ENCODE peak calls at places on chromosomes 12 and 14, in ten cellular contexts. One of them, this sample, is unnamed.

GRCh38 chr12:127386723-127387122 is 880.2 kb upstream of the TMEM132C start:
- DNase-seq in activated CD4-positive, alpha-beta T cell treated with anti-CD3 and anti-CD28 coated beads, Interleukin-2, amount 50 U/mL, for 1 hour: no peak
- DNase-seq in ELR: no peak
- DNase-seq in left lung: no peak
- DNase-seq in fibroblast of lung: no peak
- DNase-seq in 8988T: no peak
- DNase-seq in epithelial cell of esophagus: no peak
- DNase-seq in stimulated activated CD4-positive, alpha-beta T cell treated with anti-CD3 and anti-CD28 coated beads, Interleukin-1b, Interleukin-23, amount 100 ng/mL, for 4 hours: no peak
- DNase-seq in uterus: no peak
- DNase-seq in activated naive CD4-positive, alpha-beta T cell: no peak
- DNase-seq in this sample: no peak

GRCh38 chr12:120962487-120963054 is 15.8 kb upstream of the HNF1A start:
- DNase-seq in activated CD4-positive, alpha-beta T cell treated with anti-CD3 and anti-CD28 coated beads, Interleukin-2, amount 50 U/mL, for 1 hour: no peak
- DNase-seq in ELR: peak
- DNase-seq in left lung: no peak
- DNase-seq in fibroblast of lung: no peak
- DNase-seq in 8988T: no peak
- DNase-seq in epithelial cell of esophagus: peak
- DNase-seq in stimulated activated CD4-positive, alpha-beta T cell treated with anti-CD3 and anti-CD28 coated beads, Interleukin-1b, Interleukin-23, amount 100 ng/mL, for 4 hours: no peak
- DNase-seq in uterus: no peak
- DNase-seq in activated naive CD4-positive, alpha-beta T cell: no peak
- DNase-seq in this sample: no peak

GRCh38 chr14:67557118-67557517 is 24.0 kb downstream of the PLEKHH1 start:
- DNase-seq in activated CD4-positive, alpha-beta T cell treated with anti-CD3 and anti-CD28 coated beads, Interleukin-2, amount 50 U/mL, for 1 hour: no peak
- DNase-seq in ELR: peak
- DNase-seq in left lung: no peak
- DNase-seq in fibroblast of lung: peak
- DNase-seq in 8988T: peak
- DNase-seq in epithelial cell of esophagus: peak
- DNase-seq in stimulated activated CD4-positive, alpha-beta T cell treated with anti-CD3 and anti-CD28 coated beads, Interleukin-1b, Interleukin-23, amount 100 ng/mL, for 4 hours: no peak
- DNase-seq in uterus: no peak
- DNase-seq in activated naive CD4-positive, alpha-beta T cell: no peak
- DNase-seq in this sample: no peak

GRCh38 chr12:93524386-93525133 is 47.9 kb upstream of the SOCS2 start:
- DNase-seq in activated CD4-positive, alpha-beta T cell treated with anti-CD3 and anti-CD28 coated beads, Interleukin-2, amount 50 U/mL, for 1 hour: no peak
- DNase-seq in ELR: no peak
- DNase-seq in left lung: no peak
- DNase-seq in fibroblast of lung: no peak
- DNase-seq in 8988T: no peak
- DNase-seq in epithelial cell of esophagus: no peak
- DNase-seq in stimulated activated CD4-positive, alpha-beta T cell treated with anti-CD3 and anti-CD28 coated beads, Interleukin-1b, Interleukin-23, amount 100 ng/mL, for 4 hours: no peak
- DNase-seq in uterus: no peak
- DNase-seq in activated naive CD4-positive, alpha-beta T cell: no peak
- DNase-seq in this sample: no peak

GRCh38 chr12:64672925-64673409 is 62.7 kb downstream of the RASSF3 start:
- DNase-seq in activated CD4-positive, alpha-beta T cell treated with anti-CD3 and anti-CD28 coated beads, Interleukin-2, amount 50 U/mL, for 1 hour: peak
- DNase-seq in ELR: peak
- DNase-seq in left lung: no peak
- DNase-seq in fibroblast of lung: peak
- DNase-seq in 8988T: no peak
- DNase-seq in epithelial cell of esophagus: peak
- DNase-seq in stimulated activated CD4-positive, alpha-beta T cell treated with anti-CD3 and anti-CD28 coated beads, Interleukin-1b, Interleukin-23, amount 100 ng/mL, for 4 hours: no peak
- DNase-seq in uterus: peak
- DNase-seq in activated naive CD4-positive, alpha-beta T cell: no peak
- DNase-seq in this sample: peak

GRCh38 chr14:92760524-92760805 is 12.0 kb upstream of the LGMN start:
- DNase-seq in activated CD4-positive, alpha-beta T cell treated with anti-CD3 and anti-CD28 coated beads, Interleukin-2, amount 50 U/mL, for 1 hour: no peak
- DNase-seq in ELR: no peak
- DNase-seq in left lung: no peak
- DNase-seq in fibroblast of lung: peak
- DNase-seq in 8988T: no peak
- DNase-seq in epithelial cell of esophagus: peak
- DNase-seq in stimulated activated CD4-positive, alpha-beta T cell treated with anti-CD3 and anti-CD28 coated beads, Interleukin-1b, Interleukin-23, amount 100 ng/mL, for 4 hours: no peak
- DNase-seq in uterus: no peak
- DNase-seq in activated naive CD4-positive, alpha-beta T cell: no peak
- DNase-seq in this sample: no peak

GRCh38 chr14:29301571-29301970 is 535.0 kb downstream of the FOXG1 start:
- DNase-seq in activated CD4-positive, alpha-beta T cell treated with anti-CD3 and anti-CD28 coated beads, Interleukin-2, amount 50 U/mL, for 1 hour: no peak
- DNase-seq in ELR: no peak
- DNase-seq in left lung: no peak
- DNase-seq in fibroblast of lung: no peak
- DNase-seq in 8988T: no peak
- DNase-seq in epithelial cell of esophagus: no peak
- DNase-seq in stimulated activated CD4-positive, alpha-beta T cell treated with anti-CD3 and anti-CD28 coated beads, Interleukin-1b, Interleukin-23, amount 100 ng/mL, for 4 hours: no peak
- DNase-seq in uterus: no peak
- DNase-seq in activated naive CD4-positive, alpha-beta T cell: no peak
- DNase-seq in this sample: no peak

GRCh38 chr14:89447182-89447970 is 30.3 kb upstream of the FOXN3 start:
- DNase-seq in activated CD4-positive, alpha-beta T cell treated with anti-CD3 and anti-CD28 coated beads, Interleukin-2, amount 50 U/mL, for 1 hour: no peak
- DNase-seq in ELR: no peak
- DNase-seq in left lung: no peak
- DNase-seq in fibroblast of lung: no peak
- DNase-seq in 8988T: no peak
- DNase-seq in epithelial cell of esophagus: no peak
- DNase-seq in stimulated activated CD4-positive, alpha-beta T cell treated with anti-CD3 and anti-CD28 coated beads, Interleukin-1b, Interleukin-23, amount 100 ng/mL, for 4 hours: no peak
- DNase-seq in uterus: no peak
- DNase-seq in activated naive CD4-positive, alpha-beta T cell: no peak
- DNase-seq in this sample: no peak

GRCh38 chr14:105089746-105090492 is 24.7 kb upstream of the GPR132 start:
- DNase-seq in activated CD4-positive, alpha-beta T cell treated with anti-CD3 and anti-CD28 coated beads, Interleukin-2, amount 50 U/mL, for 1 hour: no peak
- DNase-seq in ELR: no peak
- DNase-seq in left lung: peak
- DNase-seq in fibroblast of lung: no peak
- DNase-seq in 8988T: peak
- DNase-seq in epithelial cell of esophagus: no peak
- DNase-seq in stimulated activated CD4-positive, alpha-beta T cell treated with anti-CD3 and anti-CD28 coated beads, Interleukin-1b, Interleukin-23, amount 100 ng/mL, for 4 hours: no peak
- DNase-seq in uterus: no peak
- DNase-seq in activated naive CD4-positive, alpha-beta T cell: no peak
- DNase-seq in this sample: no peak

GRCh38 chr14:74963178-74963704 is 7.8 kb upstream of the PGF start:
- DNase-seq in activated CD4-positive, alpha-beta T cell treated with anti-CD3 and anti-CD28 coated beads, Interleukin-2, amount 50 U/mL, for 1 hour: no peak
- DNase-seq in ELR: no peak
- DNase-seq in left lung: peak
- DNase-seq in fibroblast of lung: no peak
- DNase-seq in 8988T: no peak
- DNase-seq in epithelial cell of esophagus: no peak
- DNase-seq in stimulated activated CD4-positive, alpha-beta T cell treated with anti-CD3 and anti-CD28 coated beads, Interleukin-1b, Interleukin-23, amount 100 ng/mL, for 4 hours: no peak
- DNase-seq in uterus: no peak
- DNase-seq in activated naive CD4-positive, alpha-beta T cell: no peak
- DNase-seq in this sample: no peak

GRCh38 chr14:54440454-54440853 is 720 bp downstream of the CNIH1 start:
- DNase-seq in activated CD4-positive, alpha-beta T cell treated with anti-CD3 and anti-CD28 coated beads, Interleukin-2, amount 50 U/mL, for 1 hour: no peak
- DNase-seq in ELR: no peak
- DNase-seq in left lung: no peak
- DNase-seq in fibroblast of lung: peak
- DNase-seq in 8988T: no peak
- DNase-seq in epithelial cell of esophagus: no peak
- DNase-seq in stimulated activated CD4-positive, alpha-beta T cell treated with anti-CD3 and anti-CD28 coated beads, Interleukin-1b, Interleukin-23, amount 100 ng/mL, for 4 hours: no peak
- DNase-seq in uterus: no peak
- DNase-seq in activated naive CD4-positive, alpha-beta T cell: no peak
- DNase-seq in this sample: no peak

GRCh38 chr12:75784591-75784990 is 247.0 kb downstream of the PHLDA1 start:
- DNase-seq in activated CD4-positive, alpha-beta T cell treated with anti-CD3 and anti-CD28 coated beads, Interleukin-2, amount 50 U/mL, for 1 hour: no peak
- DNase-seq in ELR: no peak
- DNase-seq in left lung: no peak
- DNase-seq in fibroblast of lung: no peak
- DNase-seq in 8988T: no peak
- DNase-seq in epithelial cell of esophagus: peak
- DNase-seq in stimulated activated CD4-positive, alpha-beta T cell treated with anti-CD3 and anti-CD28 coated beads, Interleukin-1b, Interleukin-23, amount 100 ng/mL, for 4 hours: no peak
- DNase-seq in uterus: no peak
- DNase-seq in activated naive CD4-positive, alpha-beta T cell: no peak
- DNase-seq in this sample: no peak

GRCh38 chr12:114976959-114977358 is 293.0 kb upstream of the TBX3 start:
- DNase-seq in activated CD4-positive, alpha-beta T cell treated with anti-CD3 and anti-CD28 coated beads, Interleukin-2, amount 50 U/mL, for 1 hour: no peak
- DNase-seq in ELR: peak
- DNase-seq in left lung: no peak
- DNase-seq in fibroblast of lung: peak
- DNase-seq in 8988T: no peak
- DNase-seq in epithelial cell of esophagus: peak
- DNase-seq in stimulated activated CD4-positive, alpha-beta T cell treated with anti-CD3 and anti-CD28 coated beads, Interleukin-1b, Interleukin-23, amount 100 ng/mL, for 4 hours: no peak
- DNase-seq in uterus: no peak
- DNase-seq in activated naive CD4-positive, alpha-beta T cell: no peak
- DNase-seq in this sample: no peak

GRCh38 chr12:10101042-10101579 is 2.3 kb upstream of the CLEC1A start:
- DNase-seq in activated CD4-positive, alpha-beta T cell treated with anti-CD3 and anti-CD28 coated beads, Interleukin-2, amount 50 U/mL, for 1 hour: no peak
- DNase-seq in ELR: peak
- DNase-seq in left lung: no peak
- DNase-seq in fibroblast of lung: peak
- DNase-seq in 8988T: no peak
- DNase-seq in epithelial cell of esophagus: peak
- DNase-seq in stimulated activated CD4-positive, alpha-beta T cell treated with anti-CD3 and anti-CD28 coated beads, Interleukin-1b, Interleukin-23, amount 100 ng/mL, for 4 hours: no peak
- DNase-seq in uterus: no peak
- DNase-seq in activated naive CD4-positive, alpha-beta T cell: no peak
- DNase-seq in this sample: no peak

GRCh38 chr14:79749051-79749450 is 462.3 kb downstream of the DIO2 start:
- DNase-seq in activated CD4-positive, alpha-beta T cell treated with anti-CD3 and anti-CD28 coated beads, Interleukin-2, amount 50 U/mL, for 1 hour: no peak
- DNase-seq in ELR: no peak
- DNase-seq in left lung: no peak
- DNase-seq in fibroblast of lung: no peak
- DNase-seq in 8988T: no peak
- DNase-seq in epithelial cell of esophagus: no peak
- DNase-seq in stimulated activated CD4-positive, alpha-beta T cell treated with anti-CD3 and anti-CD28 coated beads, Interleukin-1b, Interleukin-23, amount 100 ng/mL, for 4 hours: no peak
- DNase-seq in uterus: no peak
- DNase-seq in activated naive CD4-positive, alpha-beta T cell: no peak
- DNase-seq in this sample: no peak

GRCh38 chr14:90993792-90994191 is 66.6 kb downstream of the RPS6KA5 start:
- DNase-seq in activated CD4-positive, alpha-beta T cell treated with anti-CD3 and anti-CD28 coated beads, Interleukin-2, amount 50 U/mL, for 1 hour: no peak
- DNase-seq in ELR: no peak
- DNase-seq in left lung: no peak
- DNase-seq in fibroblast of lung: no peak
- DNase-seq in 8988T: no peak
- DNase-seq in epithelial cell of esophagus: no peak
- DNase-seq in stimulated activated CD4-positive, alpha-beta T cell treated with anti-CD3 and anti-CD28 coated beads, Interleukin-1b, Interleukin-23, amount 100 ng/mL, for 4 hours: no peak
- DNase-seq in uterus: no peak
- DNase-seq in activated naive CD4-positive, alpha-beta T cell: no peak
- DNase-seq in this sample: no peak

GRCh38 chr12:24661657-24662096 is 287.2 kb downstream of the BCAT1 start:
- DNase-seq in activated CD4-positive, alpha-beta T cell treated with anti-CD3 and anti-CD28 coated beads, Interleukin-2, amount 50 U/mL, for 1 hour: no peak
- DNase-seq in ELR: peak
- DNase-seq in left lung: peak
- DNase-seq in fibroblast of lung: peak
- DNase-seq in 8988T: no peak
- DNase-seq in epithelial cell of esophagus: peak
- DNase-seq in stimulated activated CD4-positive, alpha-beta T cell treated with anti-CD3 and anti-CD28 coated beads, Interleukin-1b, Interleukin-23, amount 100 ng/mL, for 4 hours: no peak
- DNase-seq in uterus: no peak
- DNase-seq in activated naive CD4-positive, alpha-beta T cell: no peak
- DNase-seq in this sample: no peak

GRCh38 chr14:99879401-99880295 is 86.4 kb downstream of the EML1 start:
- DNase-seq in activated CD4-positive, alpha-beta T cell treated with anti-CD3 and anti-CD28 coated beads, Interleukin-2, amount 50 U/mL, for 1 hour: no peak
- DNase-seq in ELR: peak
- DNase-seq in left lung: no peak
- DNase-seq in fibroblast of lung: peak
- DNase-seq in 8988T: no peak
- DNase-seq in epithelial cell of esophagus: peak
- DNase-seq in stimulated activated CD4-positive, alpha-beta T cell treated with anti-CD3 and anti-CD28 coated beads, Interleukin-1b, Interleukin-23, amount 100 ng/mL, for 4 hours: no peak
- DNase-seq in uterus: peak
- DNase-seq in activated naive CD4-positive, alpha-beta T cell: no peak
- DNase-seq in this sample: no peak

GRCh38 chr14:55356913-55357312 is 54.7 kb downstream of the ATG14 start:
- DNase-seq in activated CD4-positive, alpha-beta T cell treated with anti-CD3 and anti-CD28 coated beads, Interleukin-2, amount 50 U/mL, for 1 hour: no peak
- DNase-seq in ELR: no peak
- DNase-seq in left lung: no peak
- DNase-seq in fibroblast of lung: no peak
- DNase-seq in 8988T: no peak
- DNase-seq in epithelial cell of esophagus: no peak
- DNase-seq in stimulated activated CD4-positive, alpha-beta T cell treated with anti-CD3 and anti-CD28 coated beads, Interleukin-1b, Interleukin-23, amount 100 ng/mL, for 4 hours: no peak
- DNase-seq in uterus: no peak
- DNase-seq in activated naive CD4-positive, alpha-beta T cell: no peak
- DNase-seq in this sample: no peak

GRCh38 chr12:27667540-27667939 is 28.7 kb upstream of the REP15 start:
- DNase-seq in activated CD4-positive, alpha-beta T cell treated with anti-CD3 and anti-CD28 coated beads, Interleukin-2, amount 50 U/mL, for 1 hour: no peak
- DNase-seq in ELR: peak
- DNase-seq in left lung: no peak
- DNase-seq in fibroblast of lung: peak
- DNase-seq in 8988T: no peak
- DNase-seq in epithelial cell of esophagus: no peak
- DNase-seq in stimulated activated CD4-positive, alpha-beta T cell treated with anti-CD3 and anti-CD28 coated beads, Interleukin-1b, Interleukin-23, amount 100 ng/mL, for 4 hours: no peak
- DNase-seq in uterus: no peak
- DNase-seq in activated naive CD4-positive, alpha-beta T cell: no peak
- DNase-seq in this sample: no peak

GRCh38 chr12:10505620-10506019 is at the start of gene EIF2S3B:
- DNase-seq in activated CD4-positive, alpha-beta T cell treated with anti-CD3 and anti-CD28 coated beads, Interleukin-2, amount 50 U/mL, for 1 hour: no peak
- DNase-seq in ELR: no peak
- DNase-seq in left lung: peak
- DNase-seq in fibroblast of lung: no peak
- DNase-seq in 8988T: no peak
- DNase-seq in epithelial cell of esophagus: no peak
- DNase-seq in stimulated activated CD4-positive, alpha-beta T cell treated with anti-CD3 and anti-CD28 coated beads, Interleukin-1b, Interleukin-23, amount 100 ng/mL, for 4 hours: no peak
- DNase-seq in uterus: no peak
- DNase-seq in activated naive CD4-positive, alpha-beta T cell: no peak
- DNase-seq in this sample: no peak

GRCh38 chr12:116423053-116423452 is 136.1 kb upstream of the MAP1LC3B2 start:
- DNase-seq in activated CD4-positive, alpha-beta T cell treated with anti-CD3 and anti-CD28 coated beads, Interleukin-2, amount 50 U/mL, for 1 hour: no peak
- DNase-seq in ELR: peak
- DNase-seq in left lung: no peak
- DNase-seq in fibroblast of lung: peak
- DNase-seq in 8988T: no peak
- DNase-seq in epithelial cell of esophagus: peak
- DNase-seq in stimulated activated CD4-positive, alpha-beta T cell treated with anti-CD3 and anti-CD28 coated beads, Interleukin-1b, Interleukin-23, amount 100 ng/mL, for 4 hours: no peak
- DNase-seq in uterus: peak
- DNase-seq in activated naive CD4-positive, alpha-beta T cell: no peak
- DNase-seq in this sample: no peak

GRCh38 chr14:83372271-83372670 is 1838.6 kb upstream of the SEL1L start:
- DNase-seq in activated CD4-positive, alpha-beta T cell treated with anti-CD3 and anti-CD28 coated beads, Interleukin-2, amount 50 U/mL, for 1 hour: no peak
- DNase-seq in ELR: no peak
- DNase-seq in left lung: no peak
- DNase-seq in fibroblast of lung: no peak
- DNase-seq in 8988T: no peak
- DNase-seq in epithelial cell of esophagus: no peak
- DNase-seq in stimulated activated CD4-positive, alpha-beta T cell treated with anti-CD3 and anti-CD28 coated beads, Interleukin-1b, Interleukin-23, amount 100 ng/mL, for 4 hours: no peak
- DNase-seq in uterus: no peak
- DNase-seq in activated naive CD4-positive, alpha-beta T cell: no peak
- DNase-seq in this sample: no peak

GRCh38 chr12:4353785-4354208 is 25.7 kb downstream of the FGF23 start:
- DNase-seq in activated CD4-positive, alpha-beta T cell treated with anti-CD3 and anti-CD28 coated beads, Interleukin-2, amount 50 U/mL, for 1 hour: peak
- DNase-seq in ELR: peak
- DNase-seq in left lung: no peak
- DNase-seq in fibroblast of lung: no peak
- DNase-seq in 8988T: no peak
- DNase-seq in epithelial cell of esophagus: peak
- DNase-seq in stimulated activated CD4-positive, alpha-beta T cell treated with anti-CD3 and anti-CD28 coated beads, Interleukin-1b, Interleukin-23, amount 100 ng/mL, for 4 hours: peak
- DNase-seq in uterus: no peak
- DNase-seq in activated naive CD4-positive, alpha-beta T cell: no peak
- DNase-seq in this sample: peak

GRCh38 chr14:39107624-39108023 is 4.6 kb upstream of the SEC23A start:
- DNase-seq in activated CD4-positive, alpha-beta T cell treated with anti-CD3 and anti-CD28 coated beads, Interleukin-2, amount 50 U/mL, for 1 hour: no peak
- DNase-seq in ELR: peak
- DNase-seq in left lung: no peak
- DNase-seq in fibroblast of lung: peak
- DNase-seq in 8988T: peak
- DNase-seq in epithelial cell of esophagus: peak
- DNase-seq in stimulated activated CD4-positive, alpha-beta T cell treated with anti-CD3 and anti-CD28 coated beads, Interleukin-1b, Interleukin-23, amount 100 ng/mL, for 4 hours: no peak
- DNase-seq in uterus: no peak
- DNase-seq in activated naive CD4-positive, alpha-beta T cell: no peak
- DNase-seq in this sample: peak

GRCh38 chr12:6546016-6546415 is 9.8 kb downstream of the IFFO1 start:
- DNase-seq in activated CD4-positive, alpha-beta T cell treated with anti-CD3 and anti-CD28 coated beads, Interleukin-2, amount 50 U/mL, for 1 hour: no peak
- DNase-seq in ELR: no peak
- DNase-seq in left lung: no peak
- DNase-seq in fibroblast of lung: no peak
- DNase-seq in 8988T: no peak
- DNase-seq in epithelial cell of esophagus: no peak
- DNase-seq in stimulated activated CD4-positive, alpha-beta T cell treated with anti-CD3 and anti-CD28 coated beads, Interleukin-1b, Interleukin-23, amount 100 ng/mL, for 4 hours: no peak
- DNase-seq in uterus: no peak
- DNase-seq in activated naive CD4-positive, alpha-beta T cell: no peak
- DNase-seq in this sample: no peak

GRCh38 chr14:37343307-37344094 is 145.8 kb downstream of the MIPOL1 start:
- DNase-seq in activated CD4-positive, alpha-beta T cell treated with anti-CD3 and anti-CD28 coated beads, Interleukin-2, amount 50 U/mL, for 1 hour: no peak
- DNase-seq in ELR: no peak
- DNase-seq in left lung: no peak
- DNase-seq in fibroblast of lung: peak
- DNase-seq in 8988T: no peak
- DNase-seq in epithelial cell of esophagus: no peak
- DNase-seq in stimulated activated CD4-positive, alpha-beta T cell treated with anti-CD3 and anti-CD28 coated beads, Interleukin-1b, Interleukin-23, amount 100 ng/mL, for 4 hours: no peak
- DNase-seq in uterus: no peak
- DNase-seq in activated naive CD4-positive, alpha-beta T cell: no peak
- DNase-seq in this sample: no peak

GRCh38 chr12:54141534-54142475 is 47.0 kb downstream of the SMUG1 start:
- DNase-seq in activated CD4-positive, alpha-beta T cell treated with anti-CD3 and anti-CD28 coated beads, Interleukin-2, amount 50 U/mL, for 1 hour: no peak
- DNase-seq in ELR: peak
- DNase-seq in left lung: no peak
- DNase-seq in fibroblast of lung: peak
- DNase-seq in 8988T: no peak
- DNase-seq in epithelial cell of esophagus: no peak
- DNase-seq in stimulated activated CD4-positive, alpha-beta T cell treated with anti-CD3 and anti-CD28 coated beads, Interleukin-1b, Interleukin-23, amount 100 ng/mL, for 4 hours: no peak
- DNase-seq in uterus: peak
- DNase-seq in activated naive CD4-positive, alpha-beta T cell: no peak
- DNase-seq in this sample: no peak

This sample was measured in CD4-positive, CD25-positive, alpha-beta regulatory T cell.